ENCODE peak calls at places on chromosomes 4 and X, in five cellular contexts. I, A, D, S and F are unnamed samples.

GRCh38 chr4:5338511-5338910 is 287.2 kb downstream of the STK32B start:
- DNase-seq in I (no peak), A (no peak), S (no peak), D (no peak), F (no peak)

GRCh38 chr4:175622887-175623286 is 189.2 kb downstream of the GPM6A start:
- DNase-seq in A (no peak), I (no peak), S (no peak), D (no peak), F (no peak)

GRCh38 chr4:177117256-177117655 is 192.4 kb upstream of the NEIL3 start:
- DNase-seq in I (no peak), A (no peak), S (no peak), D (no peak), F (no peak)

GRCh38 chr4:52627876-52628275 is 31.2 kb downstream of the USP46 start:
- DNase-seq in S (no peak), I (peak), A (no peak), D (no peak), F (no peak)

GRCh38 chrX:9855536-9856320 is 69.5 kb downstream of the SHROOM2 start:
- DNase-seq in I (no peak), D (no peak), A (no peak), S (no peak), F (no peak)

GRCh38 chrX:40727599-40728252 is 7.6 kb downstream of the MED14 start:
- DNase-seq in A (no peak), I (no peak), S (no peak), D (no peak), F (no peak)

GRCh38 chr4:51831133-51831532 is 11.8 kb upstream of the DCUN1D4 start:
- DNase-seq in S (peak), I (peak), A (peak), D (no peak), F (peak)

GRCh38 chr4:55439023-55439422 is 43.3 kb downstream of the TMEM165 start:
- DNase-seq in D (no peak), A (no peak), S (no peak), I (no peak), F (no peak)

GRCh38 chr4:72569719-72570235 is 756 bp upstream of the ADAMTS3 start:
- DNase-seq in A (peak), D (no peak), S (no peak), I (no peak), F (peak)

GRCh38 chr4:154709550-154709949 is 34.2 kb upstream of the LRAT start:
- DNase-seq in D (no peak), I (no peak), A (no peak), S (no peak), F (no peak)

GRCh38 chr4:42655921-42656735 is 777 bp downstream of the ATP8A1 start:
- DNase-seq in A (no peak), D (no peak), I (peak), S (no peak), F (peak)

GRCh38 chr4:42654606-42655005 is 2.3 kb downstream of the ATP8A1 start:
- DNase-seq in A (peak), I (no peak), S (peak), D (no peak), F (peak)

GRCh38 chr4:42655248-42655647 is 1.7 kb downstream of the ATP8A1 start:
- DNase-seq in D (no peak), I (no peak), S (no peak), A (no peak), F (no peak)

GRCh38 chr4:42656736-42656985 is 244 bp downstream of the ATP8A1 start:
- DNase-seq in A (no peak), I (no peak), D (peak), S (no peak), F (no peak)

GRCh38 chr4:42656986-42657792 is at the start of gene ATP8A1:
- DNase-seq in D (peak), A (peak), I (peak), S (peak), F (peak)
- TF ChIP-seq POLR2A in D (peak), A (no peak), I (no peak), S (peak), F (peak)

GRCh38 chr4:22238742-22239141 is 277.1 kb downstream of the ADGRA3 start:
- DNase-seq in D (no peak), I (no peak), S (no peak), A (no peak), F (peak)
- TF ChIP-seq CTCF in D (no peak), I (no peak), S (no peak), A (no peak), F (no peak)

GRCh38 chr4:18194278-18194677 is 172.7 kb upstream of the LCORL start:
- DNase-seq in S (no peak), A (no peak), D (no peak), I (no peak), F (no peak)
- H3K4me3 ChIP-seq in S (no peak), A (no peak), D (no peak), I (no peak), F (no peak)

GRCh38 chr4:40196260-40196659 is 571 bp upstream of the RHOH start:
- DNase-seq in A (no peak), D (no peak), S (no peak), I (no peak), F (no peak)

GRCh38 chr4:40196724-40197281 is at the start of gene RHOH:
- DNase-seq in A (no peak), S (no peak), D (no peak), I (no peak), F (no peak)

GRCh38 chr4:40199179-40199670 is 2.4 kb downstream of the RHOH start:
- DNase-seq in A (no peak), I (no peak), S (no peak), D (no peak), F (no peak)

GRCh38 chr4:40199999-40200880 is 3.4 kb downstream of the RHOH start:
- DNase-seq in S (no peak), D (no peak), A (peak), I (no peak), F (no peak)

DNA sequence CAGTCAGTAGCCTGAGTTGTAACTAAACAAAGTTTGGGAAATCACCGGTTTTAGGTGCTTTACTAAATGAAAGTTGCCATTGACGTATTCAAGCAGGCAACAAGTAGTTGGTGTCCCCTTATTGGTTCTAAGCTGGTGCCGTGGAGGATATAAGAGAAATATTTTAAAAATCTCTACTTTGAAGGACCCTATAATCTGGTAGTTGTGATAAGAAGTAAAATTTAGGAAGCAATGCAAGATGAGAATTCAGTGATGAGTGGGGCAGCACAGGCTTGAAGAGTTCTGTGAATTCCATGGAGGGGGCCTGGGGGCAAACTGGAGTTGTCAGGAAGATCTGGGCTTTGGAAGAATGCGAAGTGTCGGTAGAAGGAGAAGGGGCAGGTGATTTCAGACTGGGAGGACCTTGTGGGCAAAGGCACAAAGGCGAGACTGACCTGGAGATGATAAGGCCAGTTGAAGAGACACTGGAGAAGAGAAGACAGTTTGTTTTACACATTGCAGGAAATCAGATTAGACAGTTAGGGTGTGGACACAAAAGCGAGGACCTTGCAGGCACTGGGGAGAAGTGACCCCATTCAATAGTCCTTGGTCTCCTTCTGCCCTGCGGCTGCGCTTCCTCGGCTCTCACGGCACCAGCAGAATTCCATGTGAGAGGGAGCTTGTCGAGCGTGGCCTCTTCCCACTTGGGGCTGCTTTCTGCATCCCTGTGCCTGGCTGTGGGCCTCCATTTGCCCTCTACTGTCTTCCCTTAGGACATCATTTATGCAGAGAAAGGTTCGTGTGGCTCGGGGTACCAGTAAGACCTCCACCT is 1.3 kb downstream of the RHOH start:
- DNase-seq in I (no peak), D (no peak), A (no peak), S (no peak), F (no peak)
- TF ChIP-seq POLR2A in I (no peak), D (peak), A (no peak), S (no peak), F (no peak)

GRCh38 chrX:103831803-103832544 is at the start of gene RAB9B:
- DNase-seq in D (no peak), A (peak), I (peak), S (peak), F (peak)
- TF ChIP-seq CTCF in D (no peak), A (no peak), I (no peak), S (no peak), F (no peak)

GRCh38 chrX:103585421-103586313 is at the start of gene TCEAL4:
- DNase-seq in D (no peak), A (no peak), S (peak), I (peak), F (peak)

GRCh38 chrX:103586659-103587058 is 1.3 kb downstream of the TCEAL4 start:
- DNase-seq in D (no peak), S (no peak), A (no peak), I (no peak), F (no peak)

GRCh38 chrX:103586314-103586646 is 965 bp downstream of the TCEAL4 start:
- DNase-seq in D (no peak), A (no peak), I (no peak), S (peak), F (peak)

DNA sequence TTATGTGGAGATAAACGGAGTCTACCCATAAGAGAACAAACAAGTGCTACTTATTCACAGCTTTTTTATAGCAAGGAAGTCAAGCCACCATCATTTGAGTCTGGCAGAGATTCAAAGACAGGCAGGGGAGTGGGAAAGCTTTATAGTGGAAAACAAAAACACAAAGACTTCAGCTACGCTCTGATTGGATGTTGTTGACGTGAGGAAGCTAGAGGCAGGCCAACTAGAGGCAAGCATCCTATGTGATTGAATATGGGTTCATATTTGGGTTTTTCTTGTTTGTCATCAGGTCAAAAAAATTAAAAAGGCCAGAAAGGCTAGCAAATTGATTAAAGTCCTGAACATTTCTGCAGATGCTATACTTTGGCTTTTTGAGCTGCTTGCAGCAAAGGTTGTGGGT is 709 bp upstream of the TCEAL4 start:
- DNase-seq in A (no peak), S (no peak), I (no peak), D (no peak), F (no peak)
- H3K4me3 ChIP-seq in A (no peak), S (peak), I (no peak), D (no peak), F (no peak)

DNA sequence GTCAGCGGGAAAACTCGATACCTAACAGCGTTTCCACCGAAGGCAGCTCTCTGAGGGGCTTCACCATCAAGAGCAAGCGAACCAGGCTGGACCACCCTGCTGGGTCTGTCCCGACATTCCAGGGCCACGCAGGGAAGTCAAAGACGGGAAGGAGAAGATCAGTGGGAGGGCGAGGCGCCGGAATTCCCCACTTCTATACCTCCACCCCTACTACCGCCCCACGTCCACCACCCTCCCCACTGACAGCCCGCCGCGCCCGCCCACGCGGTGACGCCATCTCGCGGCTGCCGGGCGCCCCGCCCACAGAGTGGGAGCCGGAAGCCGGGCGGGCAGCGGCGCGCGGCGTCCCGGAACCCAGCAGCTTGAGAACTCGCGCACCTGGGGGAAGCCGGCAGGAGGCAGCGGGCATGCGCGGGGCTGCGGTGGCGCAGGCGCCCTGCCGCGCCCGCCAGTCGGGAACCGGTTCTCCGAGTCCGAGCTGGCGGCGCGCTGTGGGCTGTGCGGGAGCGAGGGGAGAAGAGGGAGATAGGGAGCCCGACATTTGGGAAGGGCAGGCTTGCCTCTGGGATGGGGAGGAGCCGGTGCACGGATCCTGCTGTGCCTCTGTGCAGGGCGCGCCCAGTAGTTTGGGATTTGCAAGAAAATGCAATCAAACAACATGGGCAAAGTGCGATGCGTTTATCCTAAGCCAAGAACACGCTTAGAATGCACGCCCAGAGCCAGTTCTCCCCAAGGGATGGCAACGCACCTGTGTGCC is 3.2 kb upstream of the STIM2 start:
- DNase-seq in S (peak), D (peak), A (peak), I (peak), F (peak)
- TF ChIP-seq POLR2A in S (peak), D (peak), A (no peak), I (no peak), F (peak)

GRCh38 chrX:43940811-43941210 is 32.4 kb downstream of the NDP start:
- DNase-seq in S (no peak), A (peak), D (no peak), I (no peak), F (no peak)

DNA sequence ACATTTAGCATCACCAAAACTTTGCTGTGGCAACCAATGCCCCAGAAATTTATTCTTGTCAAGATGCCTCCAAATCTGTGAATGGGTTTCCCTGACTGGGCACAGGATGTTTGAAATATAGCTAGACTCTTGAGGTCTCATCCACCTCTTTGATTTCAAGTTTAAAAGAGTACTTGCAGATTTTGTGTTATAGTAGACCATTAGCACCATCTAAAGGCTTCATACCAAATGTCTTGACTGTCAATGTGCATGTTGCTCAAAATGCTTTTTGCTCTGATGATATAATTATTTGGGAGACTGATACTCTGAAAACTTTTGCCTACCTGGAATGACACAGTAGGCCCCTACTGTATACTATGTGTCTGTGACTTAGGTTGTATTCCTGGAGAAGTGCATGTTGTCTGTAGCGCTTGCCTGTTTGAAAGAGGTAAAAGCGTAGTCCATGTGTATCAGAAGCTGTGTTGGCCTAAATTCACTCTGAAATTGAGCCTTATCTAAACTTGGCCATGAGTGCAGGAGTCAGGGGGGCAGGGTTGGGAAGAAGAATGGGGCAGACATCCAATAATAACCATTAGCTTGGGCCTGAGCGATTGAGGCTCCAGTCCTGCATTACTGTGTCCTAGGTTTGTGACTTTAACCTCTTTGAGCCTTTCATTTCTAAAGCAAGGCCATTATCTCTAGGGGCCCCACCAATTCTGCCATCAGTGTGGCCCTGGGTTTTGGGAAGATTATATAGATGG is 33.8 kb downstream of the NDP start:
- DNase-seq in I (no peak), D (no peak), A (peak), S (no peak), F (no peak)
- TF ChIP-seq CTCF in I (no peak), D (no peak), A (no peak), S (no peak), F (no peak)

DNA sequence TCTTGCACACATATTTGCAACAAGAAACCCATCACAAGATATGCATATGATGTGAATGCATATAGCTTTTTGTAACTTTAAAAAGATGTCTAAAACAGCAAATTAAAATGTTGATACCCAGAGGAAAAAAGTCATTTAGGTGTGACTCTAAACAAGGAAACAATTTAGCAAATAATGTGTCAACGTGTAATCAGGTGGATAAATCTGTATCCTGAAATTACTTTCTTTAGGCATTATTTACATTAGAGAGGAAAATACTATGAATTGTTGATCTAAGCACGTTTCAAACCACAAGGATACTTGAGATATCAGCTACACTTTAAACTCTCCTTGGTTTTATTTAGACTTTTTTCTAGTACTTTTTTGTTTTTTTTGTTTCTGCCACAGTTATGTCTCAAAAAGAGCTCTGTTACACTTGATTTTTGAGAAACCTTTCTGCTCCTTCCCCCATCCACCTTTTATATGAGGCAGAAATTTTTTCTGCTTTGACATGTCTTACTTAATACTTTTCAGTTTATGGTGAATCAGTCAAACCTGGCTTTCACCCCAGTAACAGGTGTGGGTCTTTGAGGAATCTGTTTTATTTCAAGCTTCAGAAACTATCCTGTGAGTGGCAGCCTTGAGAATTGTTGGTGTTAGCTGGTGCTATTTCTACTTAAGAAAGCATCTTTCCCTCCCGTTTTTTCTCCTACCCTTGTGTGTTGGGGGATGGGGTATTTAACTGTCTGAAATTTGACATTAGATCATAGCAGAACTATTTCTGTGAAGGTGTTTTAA is 1.9 kb downstream of the NPNT start:
- DNase-seq in A (no peak), S (no peak), D (no peak), I (no peak), F (peak)
- H3K4me3 ChIP-seq in A (no peak), S (no peak), D (peak), I (no peak), F (peak)